ENCODE peak calls at places on chromosomes 3 and 15, in six cellular contexts. A is GM23338; K is Peyer's patch; O is HepG2; W is effector memory CD4-positive, alpha-beta T cell; P is sigmoid colon. T is an unnamed sample.
A peak's percentile ranks its signal among the peaks of the same experiment; 100 is the strongest.

GRCh38 chr15:58136731-58137130 is 1.4 kb upstream of the AQP9 start:
- DNase-seq in K (no peak), A (no peak), P (no peak), W (no peak), O (no peak), T (no peak)

GRCh38 chr15:57591822-57592367 is at the start of gene MYZAP:
- DNase-seq in O (no peak), A (peak; percentile 59), K (no peak), W (no peak), P (no peak), T (peak; percentile 51)

GRCh38 chr15:28978011-28978378 is 92.2 kb downstream of the APBA2 start:
- DNase-seq in O (no peak), W (no peak), A (no peak), K (no peak), P (no peak), T (no peak)

GRCh38 chr3:69443554-69443953 is 57.7 kb upstream of the FRMD4B start:
- DNase-seq in A (no peak), P (no peak), K (no peak), W (no peak), O (no peak), T (no peak)

GRCh38 chr3:52839268-52839575 is 4.4 kb upstream of the MUSTN1 start:
- DNase-seq in K (no peak), W (no peak), A (no peak), O (no peak), P (no peak), T (no peak)

GRCh38 chr3:14558029-14558428 is 17.9 kb upstream of the GRIP2 start:
- DNase-seq in K (no peak), W (no peak), P (no peak), A (no peak), O (no peak), T (no peak)

GRCh38 chr3:35664460-35664919 is 25.2 kb downstream of the ARPP21 start:
- DNase-seq in W (no peak), O (no peak), P (peak; percentile 62), A (peak; percentile 52), K (no peak), T (no peak)

GRCh38 chr15:64024172-64025050 is 21.9 kb downstream of the DAPK2 start:
- DNase-seq in P (no peak), A (peak; percentile 34), K (no peak), O (no peak), W (no peak), T (no peak)

GRCh38 chr3:32405711-32406323 is 14.2 kb downstream of the CMTM7 start:
- DNase-seq in P (no peak), K (no peak), A (no peak), O (peak; percentile 59), W (no peak), T (no peak)
- H3K27ac ChIP-seq in P (no peak overlapping the region), K (no peak overlapping the region), A (no peak overlapping the region), O (no peak overlapping the region), W (no peak overlapping the region), T (no peak overlapping the region)

GRCh38 chr3:12663311-12663935 is 494 bp downstream of the RAF1 start:
- DNase-seq in W (peak; percentile 41), O (no peak), P (peak; percentile 76), K (peak; percentile 28), A (peak; percentile 51), T (peak; percentile 32)

GRCh38 chr3:12660196-12660595 is 3.7 kb downstream of the RAF1 start:
- DNase-seq in O (no peak), K (no peak), A (no peak), P (no peak), W (no peak), T (no peak)

GRCh38 chr3:12662593-12663310 is 1.2 kb downstream of the RAF1 start:
- DNase-seq in P (no peak), K (no peak), W (no peak), O (no peak), A (peak; percentile 64), T (peak; percentile 31)

GRCh38 chr3:12663936-12664908 is at the start of gene RAF1:
- DNase-seq in A (peak; percentile 99), P (peak; percentile 99), O (peak; percentile 94), W (peak; percentile 91), K (peak; percentile 97), T (peak; percentile 97)

DNA sequence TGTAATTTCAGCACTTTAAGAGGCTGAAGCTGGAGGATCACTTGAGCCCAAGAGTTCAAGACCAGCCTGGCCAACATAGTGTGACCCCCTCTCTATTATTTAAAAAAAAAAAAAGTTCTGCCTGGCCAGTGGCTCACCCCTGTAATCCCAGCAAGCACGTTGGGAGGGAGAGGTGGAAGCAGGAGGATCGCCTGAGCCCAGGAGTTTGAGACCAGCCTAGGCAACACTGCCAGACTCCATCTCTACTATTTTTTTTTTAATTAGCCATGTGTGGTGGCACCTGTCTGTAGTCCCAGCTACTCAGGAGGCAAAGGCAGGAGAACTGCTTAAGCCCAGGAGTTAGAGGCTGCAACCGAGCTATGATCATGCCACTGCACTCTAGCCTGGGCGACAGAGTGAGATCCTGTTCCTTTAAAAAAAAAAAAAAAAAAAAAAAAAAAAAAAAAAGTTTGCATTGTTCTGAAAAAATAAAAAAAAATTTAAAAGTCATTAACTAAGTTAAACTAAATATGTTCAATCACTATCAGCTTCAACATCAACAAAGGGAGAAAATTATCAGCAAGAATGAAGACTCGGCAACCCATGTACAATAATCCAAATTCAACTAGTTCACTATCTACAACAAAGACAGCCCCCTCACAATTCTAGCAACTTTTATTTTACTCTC is 1.9 kb downstream of the RAF1 start:
- DNase-seq in K (no peak), O (no peak), P (no peak), A (no peak), W (no peak), T (no peak)
- H3K4me3 ChIP-seq in K (peak overlapping the region; percentile 96), O (peak overlapping the region; percentile 92), P (peak overlapping the region; percentile 82), A (peak overlapping the region; percentile 98), W (peak overlapping the region; percentile 100), T (peak overlapping the region; percentile 78)

GRCh38 chr15:41416742-41417417 is at the start of gene RTF1:
- DNase-seq in K (peak; percentile 91), W (peak; percentile 95), A (peak; percentile 89), P (peak; percentile 96), O (peak; percentile 78), T (peak; percentile 99)
- H3K27ac ChIP-seq in K (peak within 1 kb of the TSS; percentile 88), W (peak within 1 kb of the TSS; percentile 73), A (peak within 1 kb of the TSS; percentile 51), P (peak within 1 kb of the TSS; percentile 86), O (peak within 1 kb of the TSS; percentile 77), T (peak within 1 kb of the TSS; percentile 81)

DNA sequence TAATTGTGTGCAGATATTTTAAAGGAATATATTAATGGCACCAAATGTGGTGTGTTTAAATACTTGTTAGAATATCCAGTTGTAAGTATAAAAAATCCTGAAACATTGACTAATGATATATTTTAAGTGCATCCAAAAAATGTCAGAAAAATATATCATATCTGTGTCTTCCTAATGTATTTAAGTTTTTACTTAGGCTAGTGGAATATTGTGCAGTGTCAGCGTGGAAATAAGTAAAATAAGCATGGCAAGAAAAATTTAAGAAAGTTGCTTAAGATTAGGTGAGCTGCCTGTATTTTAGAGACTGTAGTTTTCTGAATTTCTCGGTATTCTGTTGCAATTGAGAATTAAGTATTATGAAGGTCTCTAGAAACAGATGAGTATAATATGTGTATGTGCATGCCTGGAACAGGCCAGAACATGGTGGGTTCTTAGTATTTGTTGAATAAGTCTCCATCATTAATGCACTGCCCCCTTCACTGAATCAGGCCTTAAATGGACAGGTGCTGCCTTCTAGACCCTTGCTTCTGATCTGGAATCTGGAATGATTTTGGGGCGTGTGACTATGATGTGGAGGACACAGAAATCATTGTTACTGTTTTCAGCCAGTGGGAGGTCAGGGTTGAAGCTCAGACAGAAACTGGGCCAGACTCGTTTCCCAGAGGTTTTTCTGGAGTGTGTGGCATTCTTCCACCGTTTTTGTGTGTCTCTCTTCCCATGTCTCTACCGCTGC is 86.1 kb downstream of the TRAK1 start:
- DNase-seq in O (no peak), A (no peak), P (no peak), K (no peak), W (no peak), T (no peak)
- H3K4me3 ChIP-seq in O (no peak overlapping the region), A (no peak overlapping the region), P (no peak overlapping the region), K (no peak overlapping the region), W (no peak overlapping the region), T (no peak overlapping the region)

GRCh38 chr3:193911784-193912183 is 224.2 kb upstream of the HES1 start:
- DNase-seq in P (no peak), A (no peak), K (no peak), W (no peak), O (no peak), T (peak; percentile 18)

GRCh38 chr3:193909387-193909786 is 226.6 kb upstream of the HES1 start:
- DNase-seq in A (no peak), O (no peak), P (no peak), K (no peak), W (no peak), T (no peak)

GRCh38 chr3:193910310-193910709 is 225.6 kb upstream of the HES1 start:
- DNase-seq in P (no peak), W (no peak), O (no peak), K (no peak), A (no peak), T (no peak)

GRCh38 chr3:193912621-193913178 is 223.2 kb upstream of the HES1 start:
- DNase-seq in A (no peak), W (no peak), P (no peak), K (no peak), O (no peak), T (no peak)

GRCh38 chr3:193910886-193911738 is 224.8 kb upstream of the HES1 start:
- DNase-seq in P (no peak), K (no peak), A (peak; percentile 12), O (no peak), W (no peak), T (no peak)
- H3K27ac ChIP-seq in P (no peak overlapping the region), K (no peak overlapping the region), A (no peak overlapping the region), O (no peak overlapping the region), W (no peak overlapping the region), T (peak overlapping the region; percentile 58)

DNA sequence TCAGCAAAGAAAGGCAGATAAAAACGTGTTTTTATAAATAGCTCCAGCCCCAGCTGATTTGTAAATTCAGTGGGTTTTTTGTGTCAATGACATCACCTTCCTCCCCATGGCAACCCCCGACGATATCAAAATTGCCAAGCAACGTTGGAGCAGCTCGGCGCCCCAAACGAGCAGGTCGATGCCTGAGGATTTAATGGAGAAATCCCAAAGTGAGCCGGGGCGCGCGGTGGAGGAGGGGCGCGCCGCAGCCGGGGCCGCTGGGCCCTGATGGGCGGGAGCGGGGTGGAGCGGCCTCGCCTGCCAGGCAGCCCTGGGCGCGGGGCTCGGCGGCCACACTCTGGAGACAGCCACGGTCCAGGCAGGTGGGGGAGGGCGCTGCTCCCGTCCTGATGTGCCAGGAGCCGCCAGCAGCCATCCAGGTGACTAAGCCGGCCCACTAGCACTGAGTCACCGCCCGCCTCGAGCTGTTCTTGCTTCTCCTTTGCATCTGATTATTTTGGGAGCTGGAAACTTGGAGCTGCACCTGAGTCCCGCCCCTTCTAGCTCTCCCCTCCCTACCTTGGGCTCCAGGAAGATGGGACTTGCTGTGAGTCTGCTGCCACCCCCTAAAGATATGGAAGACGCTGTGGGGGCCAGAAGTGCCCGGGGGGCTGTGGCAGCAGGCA is at the start of gene PAK6:
- DNase-seq in K (peak; percentile 15), P (peak; percentile 66), A (peak; percentile 87), W (no peak), O (no peak), T (peak; percentile 8)
- H3K4me3 ChIP-seq in K (peak within 1 kb of the TSS; percentile 10), P (peak within 1 kb of the TSS; percentile 25), A (peak within 1 kb of the TSS; percentile 51), W (no peak within 1 kb of the TSS), O (peak within 1 kb of the TSS; percentile 41), T (no peak within 1 kb of the TSS)

GRCh38 chr15:96171271-96171739 is 159.2 kb upstream of the NR2F2 start:
- DNase-seq in O (peak; percentile 88), A (peak; percentile 56), P (no peak), K (no peak), W (no peak), T (no peak)
- H3K27ac ChIP-seq in O (peak overlapping the region; percentile 86), A (no peak overlapping the region), P (peak overlapping the region; percentile 39), K (no peak overlapping the region), W (no peak overlapping the region), T (no peak overlapping the region)

GRCh38 chr15:91857224-91857585 is 3.7 kb downstream of the SLCO3A1 start:
- DNase-seq in A (no peak), O (no peak), P (no peak), W (no peak), K (no peak), T (no peak)
- H3K4me3 ChIP-seq in A (no peak overlapping the region), O (no peak overlapping the region), P (no peak overlapping the region), W (no peak overlapping the region), K (no peak overlapping the region), T (peak overlapping the region; percentile 8)

T was measured in naive thymus-derived CD4-positive, alpha-beta T cell.